ENCODE peak calls at places on chromosomes 11 and 22, in four cellular contexts. W is HuH-7.5, D is hippocampal formation, B is activated T-cell treated with anti-CD3 and anti-CD28 coated beads for 1 hour. J is an unnamed sample.

GRCh38 chr11:118916842-118917388 is 8.8 kb downstream of the BCL9L start:
- DNase-seq in W (no peak), D (no peak), B (no peak), J (no peak)

GRCh38 chr11:121524233-121524631 is 71.5 kb upstream of the SORL1-AS1 start:
- DNase-seq in W (no peak), D (peak), B (no peak), J (no peak)

GRCh38 chr11:86571273-86571948 is 101.0 kb downstream of the ME3 start:
- DNase-seq in W (peak), D (no peak), B (no peak), J (no peak)

GRCh38 chr11:73956876-73957653 is 6.2 kb downstream of the DNAJB13 start:
- DNase-seq in W (no peak), D (no peak), B (no peak), J (no peak)

GRCh38 chr11:66489636-66490035 is 9.4 kb downstream of the DPP3 start:
- DNase-seq in W (no peak), D (no peak), B (no peak), J (no peak)

GRCh38 chr11:44978961-44979331 is 28.3 kb upstream of the TP53I11 start:
- DNase-seq in W (peak), D (no peak), B (no peak), J (no peak)

GRCh38 chr22:42990131-42990838 is 24.7 kb downstream of the PACSIN2 start:
- DNase-seq in W (no peak), D (no peak), B (no peak), J (no peak)

GRCh38 chr22:36546092-36546804 is 17.3 kb upstream of the EIF3D start:
- DNase-seq in W (peak), D (peak), B (no peak), J (peak)

GRCh38 chr11:116792869-116793475 is 1.3 kb upstream of the APOA5 start:
- DNase-seq in W (no peak), D (no peak), B (no peak), J (no peak)

GRCh38 chr11:68892576-68892975 is 11.1 kb downstream of the MRPL21 start:
- DNase-seq in W (no peak), D (no peak), B (no peak), J (no peak)

GRCh38 chr11:125429174-125429707 is 66.8 kb downstream of the FEZ1 start:
- DNase-seq in W (peak), D (peak), B (peak), J (peak)

GRCh38 chr11:17020831-17021230 is 6.6 kb upstream of the PLEKHA7 start:
- DNase-seq in W (no peak), D (no peak), B (no peak), J (no peak)

GRCh38 chr11:125998267-125998666 is 52.4 kb downstream of the VSIG10L2 start:
- DNase-seq in W (no peak), D (no peak), B (no peak), J (no peak)

GRCh38 chr11:113587318-113587739 is 112.1 kb upstream of the DRD2 start:
- DNase-seq in W (no peak), D (no peak), B (no peak), J (no peak)

GRCh38 chr11:122863704-122864326 is 18.7 kb upstream of the JHY start:
- DNase-seq in W (no peak), D (no peak), B (peak), J (no peak)

GRCh38 chr22:39579909-39580571 is 9.5 kb downstream of the CACNA1I start:
- DNase-seq in W (no peak), D (no peak), B (no peak), J (no peak)

GRCh38 chr11:32053151-32053550 is 37.7 kb upstream of the RCN1 start:
- DNase-seq in W (no peak), D (no peak), B (no peak), J (no peak)

GRCh38 chr22:23446796-23447350 is 133.2 kb downstream of the IGLL1 start:
- DNase-seq in W (no peak), D (no peak), B (no peak), J (no peak)

GRCh38 chr11:16958833-16959232 is 55.4 kb downstream of the PLEKHA7 start:
- DNase-seq in W (no peak), D (no peak), B (no peak), J (no peak)

GRCh38 chr11:6565988-6566703 is 37.3 kb downstream of the RRP8 start:
- DNase-seq in W (no peak), D (no peak), B (no peak), J (no peak)

GRCh38 chr11:2300290-2300935 is 1.3 kb downstream of the C11orf21 start:
- DNase-seq in W (no peak), D (no peak), B (no peak), J (peak)